ENCODE peak calls at places on chromosomes 1 and 21, in six cellular contexts. F is transverse colon, Y is GM23338, D is GM12878, T is endothelial cell of umbilical vein, B is K562. L is an unnamed sample.

GRCh38 chr1:196535727-196536126 is 72.5 kb downstream of the KCNT2 start:
- DNase-seq in F (no peak), Y (peak), D (no peak), T (no peak), B (peak), L (peak)

GRCh38 chr1:244653439-244654283 is 735 bp downstream of the DESI2 start:
- DNase-seq in F (peak), Y (peak), D (no peak), T (peak), B (peak), L (no peak)

GRCh38 chr1:241782396-241782795 is 65.6 kb upstream of the EXO1 start:
- DNase-seq in F (no peak), Y (no peak), D (no peak), T (no peak), B (peak), L (no peak)

GRCh38 chr1:22611530-22611947 is 24.9 kb upstream of the C1QA start:
- DNase-seq in F (no peak), Y (peak), D (no peak), T (peak), B (peak), L (no peak)

GRCh38 chr1:232635778-232636356 is 5.9 kb upstream of the SIPA1L2 start:
- DNase-seq in F (no peak), Y (peak), D (no peak), T (peak), B (peak), L (no peak)

GRCh38 chr21:33914188-33914587 is 1.4 kb downstream of the ATP5PO start:
- DNase-seq in F (no peak), Y (no peak), D (no peak), T (no peak), B (no peak), L (no peak)

GRCh38 chr1:15696956-15697521 is 12.9 kb downstream of the PLEKHM2 start:
- DNase-seq in F (peak), Y (no peak), D (peak), T (no peak), B (no peak), L (peak)

GRCh38 chr1:145706282-145706681 is 886 bp downstream of the PDZK1 start:
- DNase-seq in F (no peak), Y (no peak), D (no peak), T (no peak), B (no peak), L (no peak)

GRCh38 chr1:102098536-102098935 is 101.8 kb upstream of the OLFM3 start:
- DNase-seq in F (no peak), Y (no peak), D (no peak), T (no peak), B (no peak), L (no peak)

GRCh38 chr1:234601217-234602017 is 8.6 kb downstream of the IRF2BP2 start:
- DNase-seq in F (peak), Y (peak), D (no peak), T (peak), B (peak), L (no peak)

GRCh38 chr1:158833269-158833668 is 2.1 kb downstream of the MNDA start:
- DNase-seq in F (no peak), Y (no peak), D (no peak), T (no peak), B (no peak), L (no peak)

GRCh38 chr1:61080408-61081134 is 1.8 kb upstream of the NFIA start:
- DNase-seq in F (no peak), Y (peak), D (no peak), T (peak), B (no peak), L (no peak)

GRCh38 chr1:16088996-16089395 is 15.5 kb upstream of the FAM131C start:
- DNase-seq in F (no peak), Y (no peak), D (no peak), T (peak), B (peak), L (no peak)

GRCh38 chr1:198647055-198647454 is 8.2 kb downstream of the PTPRC start:
- DNase-seq in F (no peak), Y (no peak), D (no peak), T (no peak), B (no peak), L (no peak)

GRCh38 chr1:7576946-7577657 is 194.0 kb upstream of the VAMP3 start:
- DNase-seq in F (no peak), Y (peak), D (no peak), T (peak), B (peak), L (peak)

GRCh38 chr1:230768903-230769570 is 21.8 kb downstream of the CAPN9 start:
- DNase-seq in F (no peak), Y (peak), D (no peak), T (no peak), B (no peak), L (no peak)

GRCh38 chr1:39829791-39830533 is 41.3 kb upstream of the BMP8B start:
- DNase-seq in F (no peak), Y (no peak), D (no peak), T (no peak), B (peak), L (no peak)

GRCh38 chr1:212328248-212328647 is 43.0 kb downstream of the PPP2R5A start:
- DNase-seq in F (no peak), Y (no peak), D (no peak), T (no peak), B (no peak), L (no peak)

GRCh38 chr1:30146448-30146847 is 576.9 kb downstream of the MATN1 start:
- DNase-seq in F (no peak), Y (no peak), D (no peak), T (no peak), B (no peak), L (no peak)

GRCh38 chr1:158563852-158564251 is 6.5 kb downstream of the OR6P1 start:
- DNase-seq in F (no peak), Y (no peak), D (no peak), T (no peak), B (no peak), L (no peak)

GRCh38 chr1:118744420-118744819 is 243.7 kb downstream of the TBX15 start:
- DNase-seq in F (no peak), Y (no peak), D (no peak), T (no peak), B (no peak), L (no peak)

GRCh38 chr1:91572044-91572443 is 71.4 kb downstream of the CDC7 start:
- DNase-seq in F (no peak), Y (no peak), D (peak), T (no peak), B (no peak), L (no peak)

GRCh38 chr1:234628099-234628498 is 18.1 kb upstream of the IRF2BP2 start:
- DNase-seq in F (no peak), Y (no peak), D (no peak), T (peak), B (no peak), L (no peak)

GRCh38 chr1:174225499-174226204 is 66.3 kb downstream of the RABGAP1L start:
- DNase-seq in F (no peak), Y (no peak), D (no peak), T (no peak), B (no peak), L (no peak)

GRCh38 chr1:149945206-149945605 is 8.5 kb upstream of the MTMR11 start:
- DNase-seq in F (no peak), Y (no peak), D (no peak), T (no peak), B (no peak), L (no peak)

GRCh38 chr1:162530318-162530984 is 31.1 kb upstream of the UAP1 start:
- DNase-seq in F (peak), Y (peak), D (peak), T (peak), B (no peak), L (no peak)

GRCh38 chr1:239914827-239915231 is 176.9 kb upstream of the FMN2 start:
- DNase-seq in F (no peak), Y (peak), D (no peak), T (no peak), B (no peak), L (no peak)

GRCh38 chr21:45381036-45381787 is 23.8 kb upstream of the COL18A1 start:
- DNase-seq in F (no peak), Y (no peak), D (no peak), T (no peak), B (no peak), L (peak)

GRCh38 chr21:36718951-36719501 is 20.1 kb downstream of the SIM2 start:
- DNase-seq in F (peak), Y (no peak), D (no peak), T (no peak), B (peak), L (peak)

GRCh38 chr1:68384321-68384813 is 65.4 kb downstream of the RPE65 start:
- DNase-seq in F (no peak), Y (no peak), D (no peak), T (peak), B (peak), L (no peak)
- TF ChIP-seq POLR2AphosphoS5 in F (peak), Y (no peak), D (no peak), T (peak), B (no peak), L (no peak)

GRCh38 chr21:26948194-26948593 is 18.7 kb downstream of the ADAMTS5 start:
- DNase-seq in F (no peak), Y (no peak), D (no peak), T (no peak), B (no peak), L (no peak)

GRCh38 chr21:26943916-26944315 is 23.0 kb downstream of the ADAMTS5 start:
- DNase-seq in F (no peak), Y (no peak), D (no peak), T (no peak), B (no peak), L (no peak)

GRCh38 chr21:26949830-26950229 is 17.1 kb downstream of the ADAMTS5 start:
- DNase-seq in F (no peak), Y (no peak), D (no peak), T (no peak), B (no peak), L (no peak)

GRCh38 chr21:26946744-26947446 is 20.0 kb downstream of the ADAMTS5 start:
- DNase-seq in F (no peak), Y (peak), D (no peak), T (no peak), B (no peak), L (no peak)

DNA sequence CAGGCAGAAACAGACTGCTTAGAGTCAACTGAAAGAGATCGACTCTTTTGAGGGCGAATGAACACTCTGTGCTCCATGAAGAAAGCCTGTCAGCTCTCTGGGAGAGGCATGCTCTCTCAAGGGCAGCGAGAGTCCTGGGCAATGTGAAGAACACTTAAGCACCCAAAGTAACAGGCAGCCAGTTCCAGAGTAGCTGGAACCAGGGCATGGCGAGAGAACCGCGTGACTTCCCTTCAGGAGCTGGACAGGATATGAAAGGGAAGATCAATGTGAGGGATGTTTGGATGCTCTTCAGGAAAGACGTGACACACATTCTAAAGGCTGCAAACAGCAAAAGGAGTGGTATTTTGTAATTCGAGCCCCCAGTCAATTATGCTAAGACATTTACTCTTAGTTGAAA is 21.0 kb downstream of the ADAMTS5 start:
- DNase-seq in F (no peak), Y (peak), D (no peak), T (no peak), B (no peak), L (no peak)
- TF ChIP-seq POLR2AphosphoS5 in F (no peak), Y (no peak), D (no peak), T (no peak), B (no peak), L (peak)

DNA sequence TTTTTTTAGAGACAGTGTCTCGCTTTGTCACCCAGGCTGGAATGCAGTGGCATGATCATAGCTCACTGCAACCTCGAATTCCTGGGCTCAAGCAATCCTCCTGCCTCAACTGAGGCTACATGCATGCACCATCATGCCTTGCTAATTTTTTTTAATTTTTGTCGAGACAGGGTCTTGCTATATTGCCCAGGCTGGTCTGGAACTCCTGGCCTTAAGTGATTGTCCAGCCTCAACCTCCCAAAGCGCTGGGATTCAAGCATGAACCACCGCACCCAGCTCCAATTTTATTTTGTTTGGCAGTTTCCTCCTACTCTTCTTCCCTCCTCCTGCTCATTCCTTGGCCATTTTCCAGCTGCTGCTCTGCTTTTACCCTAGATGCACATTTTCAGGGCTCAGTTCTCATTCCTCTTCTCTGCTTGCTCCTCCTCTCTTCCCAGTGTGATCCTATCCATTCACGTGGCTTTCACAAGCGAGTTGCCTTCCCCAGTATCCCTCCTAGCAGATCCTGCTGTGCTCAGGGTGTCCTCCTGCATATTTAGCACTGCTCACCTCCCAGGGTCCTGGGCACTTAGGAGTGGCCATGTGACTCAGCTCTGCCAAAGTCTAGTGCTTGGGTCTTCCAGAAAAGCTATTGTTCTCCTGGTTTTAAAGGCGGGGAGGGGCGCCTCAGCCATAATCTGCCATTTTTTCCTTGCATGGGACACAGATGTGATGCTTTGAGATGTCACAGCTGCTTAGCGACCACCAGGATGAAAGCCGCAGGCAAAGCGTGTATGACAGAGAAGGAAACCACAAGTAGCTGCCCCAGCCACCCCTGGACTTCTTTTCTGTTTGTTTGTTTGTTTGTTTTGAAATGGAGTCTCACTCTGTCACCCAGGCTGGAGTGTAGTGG is 33.6 kb downstream of the PSEN2 start:
- DNase-seq in F (no peak), Y (no peak), D (no peak), T (no peak), B (no peak), L (no peak)
- TF ChIP-seq POLR2AphosphoS5 in F (no peak), Y (no peak), D (no peak), T (no peak), B (no peak), L (no peak)

GRCh38 chr1:63828322-63829044 is 54.7 kb downstream of the ROR1 start:
- DNase-seq in F (no peak), Y (no peak), D (no peak), T (no peak), B (no peak), L (no peak)

GRCh38 chr1:63827411-63828321 is 53.8 kb downstream of the ROR1 start:
- DNase-seq in F (no peak), Y (no peak), D (no peak), T (no peak), B (no peak), L (no peak)

GRCh38 chr1:63833346-63834065 is 59.7 kb downstream of the ROR1 start:
- DNase-seq in F (no peak), Y (peak), D (no peak), T (no peak), B (no peak), L (no peak)

GRCh38 chr1:63831409-63831808 is 57.6 kb downstream of the ROR1 start:
- DNase-seq in F (no peak), Y (no peak), D (no peak), T (no peak), B (no peak), L (no peak)

GRCh38 chr1:63829349-63830327 is 55.8 kb downstream of the ROR1 start:
- DNase-seq in F (no peak), Y (no peak), D (no peak), T (no peak), B (no peak), L (no peak)
- TF ChIP-seq POLR2AphosphoS5 in F (no peak), Y (no peak), D (no peak), T (no peak), B (no peak), L (no peak)

GRCh38 chr1:163661386-163661785 is 339.6 kb downstream of the NUF2 start:
- DNase-seq in F (no peak), Y (no peak), D (no peak), T (no peak), B (no peak), L (no peak)
- TF ChIP-seq POLR2AphosphoS5 in F (no peak), Y (no peak), D (no peak), T (no peak), B (no peak), L (no peak)

GRCh38 chr21:26153758-26154157 is 16.8 kb downstream of the APP start:
- DNase-seq in F (no peak), Y (no peak), D (no peak), T (no peak), B (no peak), L (no peak)
- TF ChIP-seq POLR2AphosphoS5 in F (no peak), Y (no peak), D (no peak), T (no peak), B (no peak), L (no peak)

GRCh38 chr1:26772687-26773086 is 15.1 kb upstream of the PIGV start:
- DNase-seq in F (no peak), Y (no peak), D (no peak), T (peak), B (no peak), L (no peak)
- TF ChIP-seq POLR2AphosphoS5 in F (no peak), Y (no peak), D (no peak), T (no peak), B (peak), L (no peak)

GRCh38 chr1:17564458-17565393 is 25.2 kb downstream of the ARHGEF10L start:
- DNase-seq in F (peak), Y (no peak), D (no peak), T (no peak), B (no peak), L (no peak)
- TF ChIP-seq POLR2AphosphoS5 in F (no peak), Y (no peak), D (no peak), T (no peak), B (no peak), L (no peak)

L was measured in spleen.